ENCODE peak calls at places on chromosomes 11 and 22, in six cellular contexts. J is keratinocyte, L is dorsolateral prefrontal cortex, A is adrenal gland, R is IMR-90, Y is lung. E is an unnamed sample.

GRCh38 chr11:32290783-32291182 is 144.6 kb downstream of the WT1 start:
- DNase-seq in J (peak), L (peak), A (no peak), R (no peak), Y (no peak), E (no peak)

GRCh38 chr22:29936186-29936585 is 53.2 kb downstream of the MTMR3 start:
- DNase-seq in J (no peak), L (no peak), A (no peak), R (no peak), Y (no peak), E (no peak)

GRCh38 chr22:37036655-37037377 is 14.7 kb upstream of the KCTD17 start:
- DNase-seq in J (no peak), L (no peak), A (no peak), R (no peak), Y (no peak), E (no peak)

GRCh38 chr22:39819429-39819828 is 74.1 kb downstream of the ENTHD1 start:
- DNase-seq in J (no peak), L (no peak), A (no peak), R (no peak), Y (no peak), E (no peak)

GRCh38 chr22:44647141-44647540 is 54.9 kb upstream of the PRR5 start:
- DNase-seq in J (no peak), L (no peak), A (no peak), R (no peak), Y (no peak), E (no peak)

GRCh38 chr11:88367310-88367709 is 29.8 kb upstream of the CTSC start:
- DNase-seq in J (no peak), L (no peak), A (no peak), R (no peak), Y (no peak), E (no peak)

GRCh38 chr11:69157156-69157821 is 1.6 kb downstream of the SMIM38 start:
- DNase-seq in J (no peak), L (peak), A (no peak), R (peak), Y (no peak), E (no peak)

GRCh38 chr11:46162700-46163099 is 41.4 kb upstream of the PHF21A start:
- DNase-seq in J (no peak), L (no peak), A (no peak), R (no peak), Y (no peak), E (no peak)

GRCh38 chr22:47228767-47229166 is 466.3 kb downstream of the TBC1D22A start:
- DNase-seq in J (no peak), L (no peak), A (no peak), R (no peak), Y (no peak), E (no peak)

GRCh38 chr11:28521075-28521474 is 412.9 kb downstream of the METTL15 start:
- DNase-seq in J (no peak), L (no peak), A (no peak), R (peak), Y (no peak), E (no peak)

GRCh38 chr22:50267591-50268390 is 2.4 kb downstream of the MAPK11 start:
- DNase-seq in J (no peak), L (peak), A (peak), R (peak), Y (peak), E (no peak)

GRCh38 chr22:49544286-49544685 is 283.4 kb downstream of the BRD1 start:
- DNase-seq in J (no peak), L (no peak), A (no peak), R (no peak), Y (no peak), E (no peak)

GRCh38 chr11:69339916-69340565 is 46.1 kb downstream of the MYEOV start:
- DNase-seq in J (no peak), L (no peak), A (no peak), R (no peak), Y (peak), E (no peak)

GRCh38 chr22:36294801-36295200 is 41.9 kb downstream of the APOL1 start:
- DNase-seq in J (no peak), L (no peak), A (no peak), R (no peak), Y (no peak), E (no peak)

GRCh38 chr11:128757235-128757711 is 63.4 kb downstream of the FLI1 start:
- DNase-seq in J (no peak), L (no peak), A (no peak), R (peak), Y (peak), E (no peak)

GRCh38 chr11:102990145-102990544 is 34.6 kb upstream of the MMP13 start:
- DNase-seq in J (no peak), L (no peak), A (no peak), R (peak), Y (no peak), E (no peak)

GRCh38 chr11:91295591-91295990 is 929.0 kb upstream of the FAT3 start:
- DNase-seq in J (no peak), L (no peak), A (no peak), R (peak), Y (no peak), E (no peak)

GRCh38 chr11:73170140-73170539 is 28.0 kb upstream of the FCHSD2 start:
- DNase-seq in J (no peak), L (no peak), A (no peak), R (no peak), Y (no peak), E (no peak)

GRCh38 chr22:50274311-50274710 is 4.1 kb upstream of the MAPK11 start:
- DNase-seq in J (no peak), L (peak), A (no peak), R (peak), Y (no peak), E (no peak)

GRCh38 chr11:111730871-111731591 is 35.2 kb downstream of the PPP2R1B start:
- DNase-seq in J (no peak), L (no peak), A (no peak), R (no peak), Y (no peak), E (no peak)

GRCh38 chr22:39808087-39808486 is 85.5 kb downstream of the ENTHD1 start:
- DNase-seq in J (no peak), L (no peak), A (no peak), R (peak), Y (no peak), E (no peak)

GRCh38 chr22:21055880-21056319 is 10.2 kb downstream of the LRRC74B start:
- DNase-seq in J (no peak), L (no peak), A (no peak), R (no peak), Y (no peak), E (no peak)

GRCh38 chr11:109208116-109208515 is 213.9 kb upstream of the C11orf87 start:
- DNase-seq in J (no peak), L (no peak), A (no peak), R (no peak), Y (no peak), E (no peak)

GRCh38 chr22:41563051-41563711 is 2.4 kb downstream of the CSDC2 start:
- DNase-seq in J (no peak), L (no peak), A (peak), R (peak), Y (no peak), E (no peak)

GRCh38 chr11:60363542-60364525 is 14.5 kb upstream of the MS4A7 start:
- DNase-seq in J (no peak), L (no peak), A (peak), R (peak), Y (peak), E (no peak)

GRCh38 chr22:42924436-42924835 is 67.4 kb upstream of the ARFGAP3 start:
- DNase-seq in J (no peak), L (no peak), A (no peak), R (no peak), Y (no peak), E (no peak)

DNA sequence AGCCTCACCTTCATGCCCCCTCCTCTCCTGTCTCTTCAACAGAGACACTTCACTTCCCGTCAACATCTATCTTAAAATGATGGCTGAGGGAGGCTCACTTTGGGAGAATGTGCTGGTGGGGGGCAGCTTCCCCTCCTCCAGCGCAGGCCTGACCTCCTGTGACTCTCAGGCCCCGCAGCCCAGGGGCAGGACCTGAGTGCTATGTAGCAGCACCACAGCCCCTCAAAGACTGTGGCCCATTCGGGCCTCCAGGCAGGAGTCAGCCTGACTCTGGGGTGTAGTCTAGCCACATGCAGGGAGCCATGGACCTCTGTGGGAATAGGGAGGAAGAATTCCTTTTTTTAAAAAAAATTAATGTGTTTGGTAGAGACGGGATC is 43.7 kb downstream of the DKK3 start:
- DNase-seq in J (no peak), L (no peak), A (no peak), R (no peak), Y (no peak), E (no peak)
- H3K27ac ChIP-seq in J (no peak), L (peak), A (no peak), R (no peak), Y (no peak), E (no peak)

GRCh38 chr11:1928891-1929541 is 9.5 kb downstream of the TNNT3 start:
- DNase-seq in J (no peak), L (no peak), A (no peak), R (no peak), Y (no peak), E (no peak)

GRCh38 chr11:1927151-1928037 is 7.9 kb downstream of the TNNT3 start:
- DNase-seq in J (no peak), L (no peak), A (peak), R (no peak), Y (no peak), E (no peak)

GRCh38 chr11:1929621-1930447 is 10.3 kb downstream of the TNNT3 start:
- DNase-seq in J (no peak), L (no peak), A (peak), R (no peak), Y (no peak), E (no peak)

GRCh38 chr11:1926156-1927031 is 6.9 kb downstream of the TNNT3 start:
- DNase-seq in J (no peak), L (no peak), A (peak), R (no peak), Y (no peak), E (no peak)

DNA sequence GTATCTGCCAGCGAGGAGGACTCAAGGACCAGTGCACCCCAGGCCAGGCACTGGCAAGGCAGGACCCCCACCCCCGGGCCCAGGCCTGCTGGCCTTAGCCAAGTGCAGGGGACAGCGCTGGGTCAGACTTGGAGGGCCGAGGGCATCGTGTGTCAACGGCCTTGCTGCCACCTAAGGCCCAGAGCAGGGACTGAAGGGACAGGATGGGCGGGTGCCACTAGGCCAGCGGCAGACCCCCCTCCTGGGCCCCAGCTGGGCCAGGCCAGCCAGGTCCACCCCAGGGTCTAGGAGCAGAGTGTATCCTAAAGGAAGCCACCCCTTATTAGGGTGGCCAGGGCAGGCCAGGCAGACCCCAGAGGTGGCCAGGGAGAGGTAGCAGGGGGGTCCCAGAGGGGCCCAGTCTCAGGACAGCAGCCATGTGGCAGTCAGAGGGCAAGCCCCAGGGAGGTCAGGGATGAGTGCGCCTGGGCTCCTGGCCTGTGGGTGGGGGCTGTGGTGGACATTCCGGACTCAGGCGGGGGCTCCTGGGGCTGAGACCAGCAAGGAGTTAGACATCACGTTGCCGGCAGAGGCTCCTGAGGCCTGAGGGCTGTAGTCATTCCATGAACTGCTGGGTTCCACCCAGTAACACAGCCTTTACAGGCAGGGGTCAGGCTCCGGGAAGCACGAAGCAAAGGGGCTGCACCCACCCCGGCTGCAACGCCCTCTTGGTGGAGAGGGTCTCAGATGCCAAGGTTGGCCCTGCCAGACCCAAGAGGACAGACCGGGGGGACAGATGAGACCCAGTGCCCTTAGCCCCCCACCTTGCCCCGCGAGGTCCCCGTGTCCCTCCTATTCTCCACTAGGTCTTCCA is 8.8 kb downstream of the TNNT3 start:
- DNase-seq in J (no peak), L (no peak), A (no peak), R (no peak), Y (no peak), E (no peak)
- H3K27ac ChIP-seq in J (no peak), L (no peak), A (no peak), R (no peak), Y (peak), E (no peak)

GRCh38 chr11:15707971-15708370 is 593.2 kb downstream of the INSC start:
- DNase-seq in J (no peak), L (peak), A (peak), R (peak), Y (no peak), E (no peak)
- H3K27ac ChIP-seq in J (no peak), L (no peak), A (no peak), R (peak), Y (no peak), E (no peak)

GRCh38 chr22:38346506-38346905 is 29.3 kb upstream of the CSNK1E start:
- DNase-seq in J (no peak), L (no peak), A (peak), R (no peak), Y (no peak), E (no peak)

GRCh38 chr22:38347181-38347943 is 30.1 kb upstream of the CSNK1E start:
- DNase-seq in J (no peak), L (no peak), A (peak), R (no peak), Y (no peak), E (no peak)

GRCh38 chr22:38347944-38348750 is 30.9 kb upstream of the CSNK1E start:
- DNase-seq in J (peak), L (no peak), A (peak), R (peak), Y (no peak), E (peak)

GRCh38 chr22:38350444-38351359 is 33.5 kb upstream of the CSNK1E start:
- DNase-seq in J (no peak), L (no peak), A (peak), R (no peak), Y (no peak), E (no peak)

GRCh38 chr22:38348751-38349496 is 31.7 kb upstream of the CSNK1E start:
- DNase-seq in J (no peak), L (no peak), A (peak), R (no peak), Y (no peak), E (no peak)
- H3K27ac ChIP-seq in J (peak), L (no peak), A (no peak), R (no peak), Y (no peak), E (peak)